ENCODE peak calls at places on chromosomes 2 and 18, in ten cellular contexts. W is lung, D is tibial nerve, C is adrenal gland, V is heart left ventricle, K is right atrium auricular region, O is thyroid gland, G is breast epithelium, B is IMR-90, P is psoas muscle. Q is an unnamed sample.

GRCh38 chr2:50752228-50752627 is 279.7 kb downstream of the NRXN1 start:
- DNase-seq in G (no peak), B (peak; percentile 52), W (no peak), D (no peak), K (no peak), O (no peak), V (no peak), C (no peak), P (no peak), Q (no peak)

GRCh38 chr2:3738454-3738853 is 35.1 kb downstream of the DCDC2C start:
- DNase-seq in P (no peak), O (no peak), D (no peak), B (peak; percentile 54), C (peak; percentile 25), W (no peak), G (no peak), V (no peak), K (no peak), Q (no peak)

GRCh38 chr2:53969285-53970094 is 1.3 kb downstream of the PSME4 start:
- DNase-seq in K (no peak), D (peak; percentile 13), C (no peak), O (no peak), W (no peak), P (no peak), B (peak; percentile 80), V (no peak), G (no peak), Q (no peak)

GRCh38 chr2:160278101-160278888 is 78.2 kb upstream of the ITGB6 start:
- DNase-seq in V (no peak), C (no peak), D (no peak), P (no peak), B (no peak), W (no peak), O (no peak), G (no peak), K (no peak), Q (no peak)

GRCh38 chr2:54000122-54000521 is 29.3 kb upstream of the PSME4 start:
- DNase-seq in P (no peak), G (no peak), D (no peak), B (no peak), K (no peak), W (no peak), C (no peak), O (no peak), V (no peak), Q (no peak)

GRCh38 chr2:113141451-113141850 is 14.1 kb downstream of the IL1RN start:
- DNase-seq in P (no peak), K (peak; percentile 47), B (no peak), C (no peak), D (no peak), G (no peak), O (no peak), W (no peak), V (no peak), Q (no peak)

GRCh38 chr18:77478619-77479018 is 229.0 kb downstream of the GALR1 start:
- DNase-seq in K (peak; percentile 66), B (no peak), V (peak; percentile 76), C (peak; percentile 38), O (peak; percentile 4), P (no peak), G (no peak), W (no peak), D (peak; percentile 76), Q (peak; percentile 22)

GRCh38 chr18:79964330-79965118 is at the start of gene HSBP1L1:
- DNase-seq in V (peak; percentile 64), G (peak; percentile 70), W (peak; percentile 79), K (no peak), B (no peak), P (peak; percentile 83), O (peak; percentile 83), D (no peak), C (peak; percentile 79), Q (peak; percentile 84)

GRCh38 chr2:105873281-105873680 is 128.6 kb downstream of the NCK2 start:
- DNase-seq in B (no peak), V (no peak), G (no peak), C (no peak), O (no peak), P (no peak), K (no peak), D (no peak), W (no peak), Q (no peak)

GRCh38 chr2:159290289-159290907 is 3.9 kb upstream of the WDSUB1 start:
- DNase-seq in D (peak; percentile 59), K (no peak), O (no peak), W (peak; percentile 51), B (peak; percentile 94), C (peak; percentile 43), G (no peak), V (no peak), P (no peak), Q (no peak)

GRCh38 chr2:10783421-10783820 is 29.2 kb downstream of the PDIA6 start:
- DNase-seq in W (no peak), O (no peak), V (no peak), G (no peak), D (no peak), K (no peak), B (no peak), C (no peak), P (no peak), Q (no peak)

GRCh38 chr18:961644-962355 is 57.1 kb downstream of the ADCYAP1 start:
- DNase-seq in K (peak; percentile 67), B (peak; percentile 35), C (peak; percentile 41), P (no peak), D (peak; percentile 37), G (no peak), V (peak; percentile 16), W (no peak), O (peak; percentile 26), Q (no peak)
- TF ChIP-seq CTCF in K (peak; percentile 85), B (peak; percentile 75), C (peak; percentile 95), P (peak; percentile 64), D (peak; percentile 60), G (peak; percentile 76), V (peak; percentile 90), W (peak; percentile 59), O (peak; percentile 69), Q (peak; percentile 72)

GRCh38 chr2:20423847-20424246 is 23.0 kb upstream of the RHOB start:
- DNase-seq in O (no peak), C (no peak), W (no peak), G (no peak), K (peak; percentile 57), P (no peak), D (no peak), V (no peak), B (no peak), Q (no peak)

GRCh38 chr2:20423376-20423775 is 23.5 kb upstream of the RHOB start:
- DNase-seq in V (no peak), O (no peak), B (no peak), W (no peak), D (no peak), C (no peak), K (peak; percentile 16), P (no peak), G (no peak), Q (no peak)

GRCh38 chr2:20424300-20425290 is 22.3 kb upstream of the RHOB start:
- DNase-seq in D (peak; percentile 54), V (peak; percentile 64), P (peak; percentile 72), C (peak; percentile 60), O (peak; percentile 15), K (peak; percentile 62), W (no peak), B (peak; percentile 93), G (peak; percentile 61), Q (peak; percentile 73)

GRCh38 chr2:20425884-20426283 is 21.0 kb upstream of the RHOB start:
- DNase-seq in O (no peak), K (peak; percentile 54), P (no peak), V (no peak), W (no peak), C (no peak), G (no peak), D (no peak), B (no peak), Q (no peak)

GRCh38 chr2:20425371-20425881 is 21.4 kb upstream of the RHOB start:
- DNase-seq in K (peak; percentile 55), P (no peak), V (no peak), W (no peak), O (no peak), G (no peak), B (peak; percentile 74), C (no peak), D (no peak), Q (no peak)
- H3K27ac ChIP-seq in K (no peak overlapping the region), P (no peak overlapping the region), V (peak overlapping the region; percentile 66), W (peak overlapping the region; percentile 69), O (no peak overlapping the region), G (no peak overlapping the region), B (peak overlapping the region; percentile 58), C (no peak overlapping the region), D (peak overlapping the region; percentile 60), Q (no peak overlapping the region)

GRCh38 chr2:64338107-64338506 is 115.9 kb upstream of the LGALSL start:
- DNase-seq in P (no peak), G (no peak), W (no peak), K (no peak), D (no peak), O (no peak), B (no peak), C (no peak), V (no peak), Q (no peak)
- H3K36me3 ChIP-seq in P (no peaks in the 10 kb centered on the region), G (no peaks in the 10 kb centered on the region), W (no peaks in the 10 kb centered on the region), K (no peaks in the 10 kb centered on the region), D (no peaks in the 10 kb centered on the region), O (no peaks in the 10 kb centered on the region), B (no peaks in the 10 kb centered on the region), C (no peaks in the 10 kb centered on the region), V (no peaks in the 10 kb centered on the region), Q (no peaks in the 10 kb centered on the region)

GRCh38 chr2:56626927-56627326 is 443.1 kb downstream of the CCDC85A start:
- DNase-seq in V (no peak), D (no peak), G (no peak), B (no peak), W (no peak), O (no peak), C (no peak), P (no peak), K (no peak), Q (no peak)

GRCh38 chr2:56624181-56624580 is 440.4 kb downstream of the CCDC85A start:
- DNase-seq in V (no peak), B (no peak), K (no peak), G (no peak), W (no peak), O (no peak), P (no peak), D (no peak), C (no peak), Q (no peak)
- TF ChIP-seq CTCF in V (no peak), B (no peak), K (no peak), G (no peak), W (no peak), O (no peak), P (no peak), D (no peak), C (no peak), Q (no peak)

DNA sequence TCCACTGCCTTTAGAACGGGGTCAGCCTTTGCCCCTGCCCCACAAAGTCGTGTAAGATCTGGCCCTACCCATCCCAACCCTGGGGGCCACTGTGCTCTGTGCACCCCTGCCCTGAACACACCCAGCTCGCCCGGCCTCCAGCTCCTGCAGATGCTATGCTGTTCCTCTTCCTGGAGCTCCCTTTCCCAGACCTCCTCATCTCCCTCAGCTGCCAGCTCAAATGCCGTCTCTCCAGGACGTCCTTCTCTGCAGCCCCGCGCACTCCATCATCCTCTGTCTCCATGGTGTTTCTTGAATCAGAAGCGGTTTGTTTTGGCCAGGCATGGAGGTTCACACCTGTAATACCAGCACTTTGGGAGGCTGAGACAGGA is 94.1 kb downstream of the SH3BP4 start:
- DNase-seq in O (no peak), W (no peak), P (no peak), B (no peak), G (no peak), K (no peak), V (no peak), D (no peak), C (no peak), Q (peak; percentile 15)
- H3K27ac ChIP-seq in O (no peak overlapping the region), W (no peak overlapping the region), P (no peak overlapping the region), B (no peak overlapping the region), G (peak overlapping the region; percentile 77), K (no peak overlapping the region), V (no peak overlapping the region), D (no peak overlapping the region), C (no peak overlapping the region), Q (peak overlapping the region; percentile 96)

GRCh38 chr2:61327173-61327572 is 143.7 kb downstream of the USP34 start:
- DNase-seq in W (no peak), K (no peak), C (no peak), G (no peak), P (no peak), O (no peak), B (no peak), V (no peak), D (no peak), Q (no peak)
- H3K36me3 ChIP-seq in W (no peaks in the 10 kb centered on the region), K (peaks cover 25% of the 10 kb centered on the region), C (no peaks in the 10 kb centered on the region), G (peaks cover 14% of the 10 kb centered on the region), P (peaks cover 80% of the 10 kb centered on the region), O (peaks cover 4% of the 10 kb centered on the region), B (peaks cover 22% of the 10 kb centered on the region), V (peaks cover 12% of the 10 kb centered on the region), D (no peaks in the 10 kb centered on the region), Q (no peaks in the 10 kb centered on the region)

Q was measured in body of pancreas.